ENCODE peak calls at places on chromosomes 12 and 14, in ten cellular contexts. E, W, J, Y, N, Z, O, L, T and B are unnamed samples.

GRCh38 chr12:21607701-21608100 is 3.1 kb upstream of the GYS2 start:
- DNase-seq in L (no peak), T (no peak), E (peak), Y (no peak), N (no peak), O (peak), Z (no peak), J (no peak), W (no peak), B (no peak)

GRCh38 chr12:30696486-30696885 is 817 bp upstream of the IPO8 start:
- DNase-seq in E (no peak), W (no peak), Z (no peak), Y (no peak), O (no peak), L (no peak), J (no peak), T (peak), N (no peak), B (no peak)

GRCh38 chr14:64730061-64730440 is 25.8 kb downstream of the PLEKHG3 start:
- DNase-seq in W (peak), Z (no peak), O (no peak), E (no peak), L (no peak), Y (no peak), T (no peak), J (no peak), N (no peak), B (peak)

GRCh38 chr12:24374452-24374851 is 425.0 kb upstream of the SOX5 start:
- DNase-seq in Z (no peak), J (no peak), O (no peak), W (no peak), N (no peak), L (no peak), E (no peak), Y (no peak), T (no peak), B (no peak)

GRCh38 chr14:94612174-94612573 is at the start of gene SERPINA3:
- DNase-seq in E (no peak), T (no peak), Y (peak), J (peak), N (no peak), O (no peak), Z (no peak), W (no peak), L (no peak), B (peak)

GRCh38 chr12:51905507-51906438 is 1.5 kb upstream of the ACVRL1 start:
- DNase-seq in J (peak), T (peak), E (no peak), W (peak), O (peak), Y (peak), L (peak), Z (peak), N (no peak), B (peak)

GRCh38 chr14:103099081-103099732 is 4.7 kb downstream of the EXOC3L4 start:
- DNase-seq in W (no peak), E (peak), Y (no peak), N (no peak), L (no peak), J (no peak), T (no peak), O (no peak), Z (peak), B (no peak)

GRCh38 chr12:128959931-128960330 is 106.7 kb downstream of the GLT1D1 start:
- DNase-seq in Z (no peak), L (no peak), W (no peak), O (no peak), J (no peak), T (no peak), N (no peak), Y (no peak), E (no peak), B (no peak)

GRCh38 chr12:89323568-89324218 is 28.6 kb downstream of the DUSP6 start:
- DNase-seq in Y (no peak), Z (no peak), E (no peak), J (no peak), O (no peak), W (no peak), T (no peak), L (no peak), N (no peak), B (no peak)

GRCh38 chr14:20799955-20800544 is 2.6 kb downstream of the RNASE1 start:
- DNase-seq in O (peak), J (peak), N (no peak), Z (peak), Y (peak), W (peak), L (peak), T (peak), E (peak), B (no peak)

GRCh38 chr12:15212877-15213276 is 8.3 kb downstream of the RERG start:
- DNase-seq in J (no peak), O (no peak), W (no peak), T (no peak), E (no peak), Z (no peak), N (no peak), Y (no peak), L (no peak), B (no peak)

GRCh38 chr12:19045421-19045820 is 84.1 kb upstream of the PLEKHA5 start:
- DNase-seq in J (no peak), L (no peak), T (no peak), N (no peak), Y (no peak), O (no peak), Z (no peak), W (no peak), E (no peak), B (no peak)

GRCh38 chr14:29805415-29806123 is 122.1 kb downstream of the PRKD1 start:
- DNase-seq in E (peak), J (peak), Y (peak), N (no peak), W (peak), L (no peak), O (peak), Z (peak), T (peak), B (peak)

GRCh38 chr14:65255029-65255545 is 152.8 kb upstream of the MAX start:
- DNase-seq in W (no peak), J (no peak), L (no peak), E (no peak), Y (no peak), O (no peak), Z (no peak), T (no peak), N (no peak), B (peak)

GRCh38 chr12:12716151-12716844 is 870 bp upstream of the CDKN1B start:
- DNase-seq in E (no peak), L (peak), J (no peak), W (no peak), T (peak), N (peak), O (peak), Z (no peak), Y (no peak), B (no peak)

GRCh38 chr12:10021342-10021741 is 9.1 kb upstream of the CLEC9A start:
- DNase-seq in Z (no peak), N (no peak), W (no peak), J (no peak), T (no peak), E (no peak), L (no peak), O (no peak), Y (no peak), B (no peak)

GRCh38 chr12:116172224-116172849 is 105.2 kb downstream of the MED13L start:
- DNase-seq in O (peak), N (no peak), W (no peak), E (no peak), J (no peak), L (no peak), T (no peak), Y (no peak), Z (no peak), B (no peak)

GRCh38 chr14:60878536-60878935 is 102.3 kb downstream of the TRMT5 start:
- DNase-seq in T (no peak), Y (no peak), O (no peak), Z (no peak), L (no peak), E (no peak), J (no peak), N (no peak), W (no peak), B (no peak)

GRCh38 chr12:91139264-91139663 is 28.0 kb upstream of the LUM start:
- DNase-seq in T (no peak), Y (no peak), E (no peak), O (peak), Z (no peak), L (no peak), N (no peak), W (no peak), J (no peak), B (no peak)

GRCh38 chr12:95653761-95654546 is 102.7 kb upstream of the USP44 start:
- DNase-seq in L (no peak), N (no peak), J (no peak), Z (no peak), T (no peak), O (peak), W (no peak), E (peak), Y (no peak), B (no peak)

GRCh38 chr14:88616697-88617096 is 53.9 kb downstream of the ZC3H14 start:
- DNase-seq in T (no peak), N (peak), E (no peak), J (no peak), Y (no peak), O (no peak), W (no peak), Z (no peak), L (no peak), B (no peak)

GRCh38 chr12:113164014-113164413 is 14.5 kb downstream of the CFAP73 start:
- DNase-seq in T (no peak), J (no peak), O (no peak), E (no peak), Y (no peak), L (no peak), N (no peak), W (no peak), Z (no peak), B (no peak)

GRCh38 chr12:84732941-84733340 is 179.7 kb downstream of the SLC6A15 start:
- DNase-seq in N (no peak), L (no peak), J (no peak), T (no peak), E (no peak), Z (no peak), W (no peak), Y (no peak), O (no peak), B (no peak)

GRCh38 chr12:42556917-42557316 is 32.6 kb downstream of the PRICKLE1 start:
- DNase-seq in Y (no peak), N (no peak), T (no peak), L (no peak), J (no peak), O (no peak), Z (no peak), E (no peak), W (no peak), B (no peak)

GRCh38 chr12:92827836-92828431 is 101.2 kb downstream of the EEA1 start:
- DNase-seq in O (peak), N (no peak), Y (no peak), J (no peak), Z (no peak), T (no peak), L (no peak), W (no peak), E (peak), B (no peak)

GRCh38 chr12:116969615-116970575 is 59.1 kb downstream of the FBXW8 start:
- DNase-seq in Y (peak), T (no peak), E (no peak), N (no peak), J (peak), W (peak), Z (no peak), O (no peak), L (no peak), B (no peak)

GRCh38 chr14:93857081-93857480 is 68.8 kb upstream of the PRIMA1 start:
- DNase-seq in Z (no peak), Y (no peak), J (no peak), L (no peak), N (no peak), O (no peak), W (no peak), E (no peak), T (no peak), B (no peak)

GRCh38 chr12:19201653-19202052 is 72.1 kb downstream of the PLEKHA5 start:
- DNase-seq in N (no peak), T (no peak), Z (no peak), W (no peak), O (no peak), E (no peak), Y (no peak), J (no peak), L (no peak), B (no peak)

GRCh38 chr12:52149651-52150241 is 42.1 kb downstream of the KRT80 start:
- DNase-seq in N (no peak), O (no peak), Z (no peak), Y (no peak), T (peak), E (no peak), J (no peak), W (no peak), L (no peak), B (no peak)

GRCh38 chr12:85883763-85884162 is 9.7 kb downstream of the NTS start:
- DNase-seq in W (no peak), Y (no peak), Z (no peak), O (no peak), N (no peak), J (no peak), L (no peak), T (no peak), E (no peak), B (no peak)

GRCh38 chr12:90167501-90167900 is 458.9 kb upstream of the ATP2B1 start:
- DNase-seq in O (no peak), N (no peak), E (no peak), T (no peak), W (no peak), Z (no peak), Y (no peak), J (no peak), L (no peak), B (no peak)

GRCh38 chr14:83473846-83474245 is 1940.2 kb upstream of the SEL1L start:
- DNase-seq in T (no peak), L (no peak), O (peak), N (no peak), E (no peak), J (no peak), Z (no peak), Y (no peak), W (no peak), B (no peak)

GRCh38 chr14:92729632-92730358 is 18.6 kb downstream of the LGMN start:
- DNase-seq in Y (no peak), J (no peak), L (no peak), E (peak), W (no peak), Z (no peak), O (no peak), T (no peak), N (no peak), B (no peak)

GRCh38 chr12:124687695-124688301 is 120.4 kb upstream of the NCOR2 start:
- DNase-seq in O (peak), W (peak), Z (no peak), E (peak), Y (no peak), J (no peak), L (no peak), N (no peak), T (peak), B (no peak)

GRCh38 chr14:78227466-78228077 is 57.4 kb downstream of the NRXN3 start:
- DNase-seq in T (no peak), J (no peak), E (no peak), Y (no peak), Z (no peak), N (no peak), W (no peak), L (no peak), O (no peak), B (no peak)

GRCh38 chr14:50335989-50336391 is 23.9 kb downstream of the DMAC2L start:
- DNase-seq in W (peak), L (no peak), E (peak), N (no peak), J (no peak), Y (peak), Z (no peak), T (peak), O (peak), B (no peak)

GRCh38 chr12:5437122-5437521 is 5.2 kb downstream of the NTF3 start:
- DNase-seq in Z (no peak), L (no peak), N (no peak), Y (no peak), E (no peak), T (no peak), J (no peak), O (no peak), W (no peak), B (no peak)

GRCh38 chr12:87270894-87271293 is 758.3 kb downstream of the C12orf50 start:
- DNase-seq in J (no peak), E (no peak), T (no peak), Y (no peak), N (no peak), O (no peak), L (no peak), W (no peak), Z (no peak), B (no peak)

GRCh38 chr12:87266305-87266704 is 762.9 kb downstream of the C12orf50 start:
- DNase-seq in Z (no peak), J (no peak), O (no peak), L (no peak), N (no peak), E (peak), W (no peak), T (no peak), Y (no peak), B (no peak)
- TF ChIP-seq CTCF in Z (no peak), J (no peak), O (no peak), L (peak), N (no peak), E (peak), W (no peak), T (no peak), Y (no peak), B (no peak)

GRCh38 chr14:69151458-69152180 is 1.3 kb downstream of the DCAF5 start:
- DNase-seq in E (peak), L (peak), Y (peak), Z (peak), N (peak), W (peak), T (peak), J (peak), O (peak), B (peak)
- TF ChIP-seq POLR2A in E (peak), L (no peak), Y (no peak), Z (no peak), N (peak), W (no peak), T (no peak), J (no peak), O (no peak), B (no peak)

GRCh38 chr12:71693126-71693525 is 7.2 kb downstream of the TMEM19 start:
- DNase-seq in O (no peak), L (no peak), J (no peak), Z (no peak), T (no peak), W (no peak), N (no peak), E (no peak), Y (no peak), B (no peak)
- H3K4me3 ChIP-seq in O (no peak), L (no peak), J (no peak), Z (no peak), T (no peak), W (no peak), N (no peak), E (no peak), Y (no peak), B (no peak)

GRCh38 chr12:28278960-28279359 is 88.7 kb downstream of the CCDC91 start:
- DNase-seq in Z (no peak), O (no peak), N (no peak), T (no peak), L (no peak), Y (no peak), E (no peak), W (no peak), J (no peak), B (no peak)
- TF ChIP-seq CTCF in Z (no peak), O (no peak), N (no peak), T (no peak), L (no peak), Y (no peak), E (no peak), W (no peak), J (no peak), B (no peak)

GRCh38 chr14:24261969-24262327 is 1.0 kb downstream of the TGM1 start:
- DNase-seq in J (no peak), L (no peak), Y (no peak), O (no peak), E (no peak), T (no peak), W (no peak), N (no peak), Z (no peak), B (no peak)

GRCh38 chr14:24263848-24264247 is 871 bp upstream of the TGM1 start:
- DNase-seq in N (no peak), J (no peak), L (no peak), T (no peak), W (no peak), E (no peak), O (no peak), Y (no peak), Z (no peak), B (no peak)

GRCh38 chr14:24266344-24267244 is 3.6 kb upstream of the TGM1 start:
- DNase-seq in W (no peak), E (no peak), Y (no peak), Z (no peak), L (no peak), J (no peak), O (no peak), T (no peak), N (no peak), B (no peak)

GRCh38 chr14:24262821-24263733 is at the start of gene TGM1:
- DNase-seq in T (no peak), L (no peak), Z (no peak), O (no peak), W (peak), E (no peak), J (no peak), N (no peak), Y (no peak), B (no peak)

DNA sequence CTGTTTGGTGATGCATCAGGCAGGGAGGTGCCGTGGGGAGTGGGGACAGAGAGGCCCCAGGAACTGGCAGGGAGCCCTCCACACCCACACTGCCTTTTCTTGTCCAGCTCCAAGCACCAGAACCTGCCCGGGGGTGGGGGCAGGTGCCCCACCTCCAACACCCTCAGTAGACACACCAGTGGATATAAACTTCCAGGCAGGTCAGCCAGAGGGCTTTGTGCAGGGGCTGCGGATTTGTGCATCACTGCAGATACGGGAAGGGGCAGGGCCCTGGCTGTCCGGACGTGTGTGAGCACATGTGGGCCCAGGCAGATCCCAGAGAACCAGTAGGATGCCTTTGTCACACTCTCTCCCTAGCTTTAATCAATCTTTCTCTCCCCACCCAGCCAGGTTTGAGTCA is 1.3 kb upstream of the TGM1 start:
- DNase-seq in Y (no peak), J (no peak), W (peak), T (no peak), N (no peak), E (no peak), O (no peak), L (no peak), Z (no peak), B (no peak)
- TF ChIP-seq POLR2A in Y (no peak), J (no peak), W (no peak), T (no peak), N (no peak), E (no peak), O (no peak), L (no peak), Z (no peak), B (no peak)

DNA sequence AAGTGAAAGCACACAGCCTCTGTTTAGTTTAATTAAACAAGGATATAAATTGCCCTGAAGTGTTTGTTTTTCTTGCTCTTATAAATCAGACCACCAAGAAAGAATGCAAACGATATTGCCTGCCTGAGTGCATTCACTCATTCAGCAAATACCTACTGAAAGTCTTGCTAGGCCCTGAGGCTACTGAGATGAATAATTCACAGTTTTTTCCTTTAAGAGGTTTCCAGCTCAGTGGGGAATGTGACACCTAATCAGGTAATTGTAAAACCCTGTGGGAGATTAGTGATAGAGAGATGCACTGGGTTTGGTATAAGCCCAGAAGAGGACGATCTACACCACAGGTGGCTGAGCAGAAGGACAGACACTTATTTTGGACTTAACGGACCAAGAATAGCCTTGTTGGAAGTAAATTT is 151.4 kb downstream of the SLC35F4 start:
- DNase-seq in Z (no peak), L (no peak), Y (no peak), E (no peak), T (no peak), N (no peak), W (no peak), J (no peak), O (no peak), B (no peak)
- H3K4me3 ChIP-seq in Z (no peak), L (no peak), Y (no peak), E (no peak), T (no peak), N (no peak), W (no peak), J (no peak), O (no peak), B (no peak)

DNA sequence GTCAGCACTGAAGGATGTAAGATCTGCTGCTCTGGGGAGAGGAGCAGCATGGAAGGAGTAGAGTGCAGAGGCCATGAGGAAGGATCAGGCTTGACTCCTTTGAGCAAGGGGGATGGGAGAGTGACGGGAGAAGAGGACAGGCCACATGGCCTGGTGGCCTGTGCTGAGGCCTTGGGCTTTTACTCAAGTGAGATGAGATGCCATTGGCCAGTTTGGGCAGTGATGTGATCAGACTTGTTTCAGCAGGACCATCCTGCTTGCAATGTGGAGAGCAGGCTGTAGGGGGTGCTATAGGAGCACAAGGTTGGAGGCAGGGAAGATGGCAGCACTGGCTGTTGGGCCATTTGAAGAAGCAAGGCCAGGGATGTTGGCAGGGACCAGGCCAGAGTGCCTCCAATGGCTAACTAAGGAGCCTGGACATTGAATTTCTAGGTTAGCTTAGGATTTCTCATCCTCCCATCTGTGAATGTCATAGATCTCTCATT is 23.6 kb downstream of the FGF23 start:
- DNase-seq in O (peak), Z (no peak), Y (no peak), N (no peak), W (peak), T (no peak), E (peak), J (peak), L (no peak), B (no peak)
- TF ChIP-seq CTCF in O (peak), Z (no peak), Y (no peak), N (no peak), W (peak), T (no peak), E (peak), J (peak), L (peak), B (no peak)